ENCODE peak calls at places on chromosomes 3 and 15, in eight cellular contexts. V is amniotic stem cell, Y is left cardiac atrium, S is HFFc6, J is endodermal cell, T is RCC 7860, B is dermis microvascular lymphatic vessel endothelial cell, A is caudate nucleus. I is an unnamed sample.

GRCh38 chr15:96340611-96341464 is 10.3 kb downstream of the NR2F2 start:
- DNase-seq in Y (no peak), A (no peak), S (no peak), B (peak), J (peak), T (no peak), V (no peak), I (peak)

GRCh38 chr3:111069974-111070751 is 1.5 kb upstream of the NECTIN3 start:
- DNase-seq in S (no peak), T (no peak), Y (peak), B (no peak), A (peak), V (no peak), J (peak), I (peak)

GRCh38 chr3:88013592-88013991 is 45.2 kb downstream of the CGGBP1 start:
- DNase-seq in Y (no peak), T (no peak), S (no peak), A (no peak), V (no peak), J (no peak), B (no peak), I (no peak)

GRCh38 chr15:40776537-40777141 is 6.9 kb downstream of the C15orf62 start:
- DNase-seq in J (no peak), B (no peak), Y (no peak), V (no peak), A (no peak), S (peak), T (no peak), I (peak)

GRCh38 chr3:165749241-165749640 is 88.0 kb downstream of the BCHE start:
- DNase-seq in T (no peak), V (no peak), B (no peak), Y (no peak), S (no peak), A (no peak), J (no peak), I (no peak)

GRCh38 chr3:74139648-74140047 is 474.8 kb downstream of the CNTN3 start:
- DNase-seq in T (no peak), B (no peak), A (no peak), S (peak), Y (no peak), J (peak), V (no peak), I (no peak)

GRCh38 chr3:52820741-52821140 is 9.7 kb downstream of the ITIH4 start:
- DNase-seq in A (no peak), V (no peak), T (no peak), B (peak), S (no peak), J (peak), Y (no peak), I (no peak)

GRCh38 chr15:46111730-46112129 is 476.9 kb downstream of the SQOR start:
- DNase-seq in T (no peak), A (no peak), Y (no peak), V (no peak), B (no peak), J (peak), S (no peak), I (no peak)

GRCh38 chr15:80152180-80152895 is 461 bp upstream of the FAH start:
- DNase-seq in S (peak), T (peak), B (peak), J (peak), V (peak), Y (peak), A (peak), I (peak)

GRCh38 chr15:75195122-75195765 is 6.4 kb upstream of the C15orf39 start:
- DNase-seq in S (no peak), V (no peak), A (no peak), Y (no peak), T (no peak), B (no peak), J (peak), I (no peak)

GRCh38 chr3:156304406-156304805 is 184.0 kb downstream of the KCNAB1 start:
- DNase-seq in S (peak), V (no peak), A (no peak), B (peak), J (no peak), T (no peak), Y (no peak), I (peak)

GRCh38 chr3:120555661-120556509 is 40.3 kb upstream of the NDUFB4 start:
- DNase-seq in T (no peak), A (no peak), Y (peak), J (no peak), V (no peak), B (no peak), S (no peak), I (no peak)

GRCh38 chr15:75620776-75621536 is 4.6 kb downstream of the SNUPN start:
- DNase-seq in V (no peak), T (peak), A (no peak), J (no peak), Y (peak), B (peak), S (peak), I (peak)

GRCh38 chr3:105473521-105474223 is 107.0 kb downstream of the ALCAM start:
- DNase-seq in T (peak), A (no peak), B (no peak), V (peak), S (peak), Y (no peak), J (no peak), I (peak)

GRCh38 chr3:87473944-87474343 is 197.6 kb upstream of the POU1F1 start:
- DNase-seq in J (no peak), Y (no peak), B (no peak), T (no peak), A (no peak), S (no peak), V (no peak), I (no peak)

GRCh38 chr3:109863701-109864100 is 526.4 kb upstream of the DPPA4 start:
- DNase-seq in B (no peak), T (no peak), J (no peak), S (no peak), Y (no peak), V (no peak), A (no peak), I (no peak)

GRCh38 chr15:84894743-84895425 is 10.4 kb downstream of the SLC28A1 start:
- DNase-seq in A (no peak), V (no peak), J (peak), B (no peak), S (no peak), Y (no peak), T (no peak), I (no peak)

GRCh38 chr3:58667704-58668103 is 1.1 kb upstream of the FAM3D start:
- DNase-seq in A (no peak), S (no peak), Y (no peak), T (no peak), B (no peak), V (no peak), J (no peak), I (no peak)

GRCh38 chr3:112640333-112640863 is 545 bp downstream of the CCDC80 start:
- DNase-seq in A (no peak), V (peak), S (peak), Y (no peak), T (peak), B (peak), J (peak), I (peak)

GRCh38 chr3:10996345-10997050 is 4.0 kb downstream of the SLC6A1 start:
- DNase-seq in J (no peak), A (no peak), T (no peak), Y (no peak), V (no peak), S (no peak), B (no peak), I (no peak)

GRCh38 chr15:51387699-51388041 is 46.2 kb downstream of the GLDN start:
- DNase-seq in T (no peak), S (no peak), J (no peak), B (no peak), V (no peak), Y (no peak), A (no peak), I (no peak)

GRCh38 chr3:14598143-14598569 is 53.4 kb upstream of the CCDC174 start:
- DNase-seq in J (peak), T (no peak), A (peak), Y (no peak), S (no peak), B (peak), V (no peak), I (no peak)

GRCh38 chr15:90624278-90624930 is 92.7 kb upstream of the BLM start:
- DNase-seq in S (no peak), Y (no peak), T (no peak), A (no peak), B (no peak), J (no peak), V (no peak), I (no peak)

GRCh38 chr3:41508063-41508696 is 308.9 kb downstream of the CTNNB1 start:
- DNase-seq in V (no peak), B (no peak), J (peak), S (no peak), A (no peak), Y (no peak), T (peak), I (peak)

GRCh38 chr3:43411429-43411828 is 125.1 kb downstream of the SNRK start:
- DNase-seq in A (no peak), S (no peak), B (peak), V (no peak), Y (no peak), T (no peak), J (no peak), I (no peak)

GRCh38 chr15:64636101-64636500 is 139.3 kb downstream of the RBPMS2 start:
- DNase-seq in B (peak), T (no peak), S (no peak), V (no peak), Y (no peak), J (no peak), A (no peak), I (no peak)

GRCh38 chr15:58931985-58932384 is 1.5 kb downstream of the SLTM start:
- DNase-seq in Y (no peak), A (no peak), S (peak), V (no peak), J (no peak), B (peak), T (no peak), I (peak)

GRCh38 chr3:69088033-69088432 is 3.3 kb downstream of the ARL6IP5 start:
- DNase-seq in A (no peak), T (peak), Y (no peak), S (peak), V (no peak), B (no peak), J (no peak), I (peak)

GRCh38 chr3:135918600-135918999 is 46.9 kb upstream of the PPP2R3A start:
- DNase-seq in J (no peak), B (peak), Y (no peak), T (peak), A (no peak), S (peak), V (peak), I (peak)

GRCh38 chr3:102466001-102466400 is 31.2 kb downstream of the ZPLD1 start:
- DNase-seq in J (no peak), T (no peak), Y (no peak), A (no peak), S (no peak), V (no peak), B (no peak), I (no peak)

GRCh38 chr15:92393994-92394326 is 279 bp downstream of the ST8SIA2 start:
- DNase-seq in A (no peak), T (no peak), J (no peak), B (no peak), Y (no peak), V (no peak), S (no peak), I (no peak)

GRCh38 chr3:126329927-126330725 is 27.1 kb downstream of the KLF15 start:
- DNase-seq in V (no peak), J (no peak), S (no peak), A (no peak), T (no peak), Y (no peak), B (no peak), I (no peak)